ENCODE peak calls at places on chromosomes 4 and X, in seven cellular contexts. Y is aorta; B is nephron progenitor cell; F is NCI-H2081; V is HS-27A; T is stimulated activated CD4-positive, alpha-beta T cell treated with anti-CD3 and anti-CD28 coated beads, Interleukin-1b, Interleukin-23, amount 100 ng/mL, for 1 hour; O is NK-92 treated with Interleukin-12 subunit alpha and Interleukin-12 subunit beta, amount 100 ng/mL, for 24 hours. E is an unnamed sample.

GRCh38 chr4:22500831-22501714 is 14.8 kb downstream of the ADGRA3 start:
- DNase-seq in Y (no peak), B (no peak), F (no peak), V (no peak), T (no peak), O (no peak), E (no peak)

GRCh38 chr4:82500106-82500738 is 61.6 kb downstream of the TMEM150C start:
- DNase-seq in Y (no peak), B (no peak), F (peak; percentile 79), V (no peak), T (no peak), O (no peak), E (no peak)

GRCh38 chr4:93688978-93689377 is 139.6 kb upstream of the ATOH1 start:
- DNase-seq in Y (no peak), B (no peak), F (no peak), V (no peak), T (no peak), O (no peak), E (no peak)

GRCh38 chr4:8374851-8375649 is 65.5 kb downstream of the ACOX3 start:
- DNase-seq in Y (peak; percentile 75), B (no peak), F (no peak), V (no peak), T (no peak), O (no peak), E (peak; percentile 45)

GRCh38 chr4:52095374-52095773 is 44.3 kb downstream of the SPATA18 start:
- DNase-seq in Y (no peak), B (no peak), F (no peak), V (no peak), T (no peak), O (no peak), E (no peak)

GRCh38 chr4:8761824-8762205 is 109.8 kb downstream of the HMX1 start:
- DNase-seq in Y (peak; percentile 77), B (no peak), F (no peak), V (no peak), T (no peak), O (no peak), E (peak; percentile 26)

GRCh38 chr4:141027421-141027820 is 105.8 kb downstream of the RNF150 start:
- DNase-seq in Y (no peak), B (no peak), F (peak; percentile 25), V (no peak), T (no peak), O (no peak), E (no peak)

GRCh38 chrX:87338510-87338909 is 179.1 kb upstream of the KLHL4 start:
- DNase-seq in Y (no peak), B (no peak), F (peak; percentile 35), V (no peak), T (no peak), O (no peak), E (no peak)

GRCh38 chrX:108199691-108200090 is 108.1 kb downstream of the ATG4A start:
- DNase-seq in Y (no peak), B (peak; percentile 52), F (peak; percentile 71), V (no peak), T (no peak), O (no peak), E (no peak)

GRCh38 chr4:26307027-26307426 is 13.8 kb upstream of the RBPJ start:
- DNase-seq in Y (no peak), B (no peak), F (no peak), V (no peak), T (no peak), O (no peak), E (no peak)

GRCh38 chr4:156390599-156391296 is 437.1 kb upstream of the CTSO start:
- DNase-seq in Y (no peak), B (no peak), F (no peak), V (no peak), T (no peak), O (no peak), E (no peak)

GRCh38 chr4:174591243-174592021 is 69.1 kb upstream of the HPGD start:
- DNase-seq in Y (no peak), B (no peak), F (no peak), V (no peak), T (no peak), O (no peak), E (no peak)

GRCh38 chr4:743463-744211 is 38.0 kb downstream of the PCGF3 start:
- DNase-seq in Y (no peak), B (no peak), F (no peak), V (no peak), T (no peak), O (no peak), E (no peak)

GRCh38 chr4:98970386-98970785 is 25.1 kb upstream of the METAP1 start:
- DNase-seq in Y (no peak), B (no peak), F (no peak), V (no peak), T (no peak), O (no peak), E (no peak)

GRCh38 chr4:20883231-20883630 is 183.0 kb downstream of the PACRGL start:
- DNase-seq in Y (no peak), B (no peak), F (no peak), V (no peak), T (no peak), O (no peak), E (no peak)

GRCh38 chrX:40008841-40009461 is 88.8 kb downstream of the BCOR start:
- DNase-seq in Y (peak; percentile 77), B (peak; percentile 59), F (peak; percentile 72), V (no peak), T (no peak), O (no peak), E (peak; percentile 56)